ENCODE peak calls at places on chromosomes 5 and 9, in seven cellular contexts. One of them, this sample, is unnamed.

GRCh38 chr5:54083851-54084250 is 226.5 kb downstream of the ARL15 start:
- DNase-seq in gastrocnemius medialis: no peak
- DNase-seq in activated gamma-delta T cell treated with Interleukin-2 at 50 U/mL for 16 hours: no peak
- DNase-seq in NCI-H1092 treated with DMSO at 0.1 percent for 48 hours: no peak
- DNase-seq in NCI-H69: no peak
- DNase-seq in ELF-1: no peak
- DNase-seq in iris pigment epithelial cell: no peak
- DNase-seq in this sample: no peak

GRCh38 chr9:72894342-72894741 is 58.5 kb downstream of the ALDH1A1 start:
- DNase-seq in NCI-H69: no peak
- DNase-seq in ELF-1: no peak
- DNase-seq in iris pigment epithelial cell: peak
- DNase-seq in gastrocnemius medialis: no peak
- DNase-seq in NCI-H1092 treated with DMSO at 0.1 percent for 48 hours: no peak
- DNase-seq in activated gamma-delta T cell treated with Interleukin-2 at 50 U/mL for 16 hours: no peak
- DNase-seq in this sample: no peak

GRCh38 chr9:114613919-114614318 is 2.8 kb downstream of the TMEM268 start:
- DNase-seq in NCI-H1092 treated with DMSO at 0.1 percent for 48 hours: no peak
- DNase-seq in activated gamma-delta T cell treated with Interleukin-2 at 50 U/mL for 16 hours: no peak
- DNase-seq in gastrocnemius medialis: no peak
- DNase-seq in NCI-H69: no peak
- DNase-seq in ELF-1: no peak
- DNase-seq in iris pigment epithelial cell: no peak
- DNase-seq in this sample: no peak

GRCh38 chr5:147223343-147223742 is 11.5 kb upstream of the STK32A start:
- DNase-seq in iris pigment epithelial cell: peak
- DNase-seq in gastrocnemius medialis: no peak
- DNase-seq in NCI-H1092 treated with DMSO at 0.1 percent for 48 hours: no peak
- DNase-seq in ELF-1: no peak
- DNase-seq in NCI-H69: no peak
- DNase-seq in activated gamma-delta T cell treated with Interleukin-2 at 50 U/mL for 16 hours: no peak
- DNase-seq in this sample: no peak

GRCh38 chr5:58828145-58828544 is 245.3 kb downstream of the RAB3C start:
- DNase-seq in ELF-1: no peak
- DNase-seq in iris pigment epithelial cell: no peak
- DNase-seq in NCI-H1092 treated with DMSO at 0.1 percent for 48 hours: no peak
- DNase-seq in gastrocnemius medialis: no peak
- DNase-seq in NCI-H69: peak
- DNase-seq in activated gamma-delta T cell treated with Interleukin-2 at 50 U/mL for 16 hours: no peak
- DNase-seq in this sample: no peak

GRCh38 chr5:171783051-171783450 is 2.6 kb upstream of the SMIM23 start:
- DNase-seq in ELF-1: no peak
- DNase-seq in NCI-H1092 treated with DMSO at 0.1 percent for 48 hours: no peak
- DNase-seq in gastrocnemius medialis: no peak
- DNase-seq in iris pigment epithelial cell: peak
- DNase-seq in NCI-H69: no peak
- DNase-seq in activated gamma-delta T cell treated with Interleukin-2 at 50 U/mL for 16 hours: no peak
- DNase-seq in this sample: no peak

GRCh38 chr5:51889703-51890102 is 506.5 kb downstream of the ISL1 start:
- DNase-seq in activated gamma-delta T cell treated with Interleukin-2 at 50 U/mL for 16 hours: no peak
- DNase-seq in ELF-1: no peak
- DNase-seq in NCI-H1092 treated with DMSO at 0.1 percent for 48 hours: no peak
- DNase-seq in gastrocnemius medialis: no peak
- DNase-seq in NCI-H69: peak
- DNase-seq in iris pigment epithelial cell: no peak
- DNase-seq in this sample: no peak

GRCh38 chr5:34669931-34670516 is 13.9 kb downstream of the RAI14 start:
- DNase-seq in ELF-1: no peak
- DNase-seq in activated gamma-delta T cell treated with Interleukin-2 at 50 U/mL for 16 hours: no peak
- DNase-seq in gastrocnemius medialis: no peak
- DNase-seq in iris pigment epithelial cell: no peak
- DNase-seq in NCI-H1092 treated with DMSO at 0.1 percent for 48 hours: no peak
- DNase-seq in NCI-H69: no peak
- DNase-seq in this sample: no peak

GRCh38 chr5:127028822-127029457 is 1.4 kb downstream of the MARCHF3 start:
- DNase-seq in NCI-H69: peak
- DNase-seq in activated gamma-delta T cell treated with Interleukin-2 at 50 U/mL for 16 hours: no peak
- DNase-seq in ELF-1: peak
- DNase-seq in iris pigment epithelial cell: no peak
- DNase-seq in NCI-H1092 treated with DMSO at 0.1 percent for 48 hours: peak
- DNase-seq in gastrocnemius medialis: no peak
- DNase-seq in this sample: no peak

GRCh38 chr5:104513194-104513602 is 950.6 kb upstream of the NUDT12 start:
- DNase-seq in iris pigment epithelial cell: peak
- DNase-seq in NCI-H1092 treated with DMSO at 0.1 percent for 48 hours: no peak
- DNase-seq in activated gamma-delta T cell treated with Interleukin-2 at 50 U/mL for 16 hours: no peak
- DNase-seq in gastrocnemius medialis: no peak
- DNase-seq in NCI-H69: no peak
- DNase-seq in ELF-1: no peak
- DNase-seq in this sample: no peak

GRCh38 chr5:41637869-41638268 is 127.5 kb upstream of the PLCXD3 start:
- DNase-seq in NCI-H69: no peak
- DNase-seq in gastrocnemius medialis: no peak
- DNase-seq in ELF-1: peak
- DNase-seq in activated gamma-delta T cell treated with Interleukin-2 at 50 U/mL for 16 hours: no peak
- DNase-seq in NCI-H1092 treated with DMSO at 0.1 percent for 48 hours: no peak
- DNase-seq in iris pigment epithelial cell: no peak
- DNase-seq in this sample: no peak

GRCh38 chr5:79857692-79858091 is 133.4 kb downstream of the MTX3 start:
- DNase-seq in activated gamma-delta T cell treated with Interleukin-2 at 50 U/mL for 16 hours: no peak
- DNase-seq in iris pigment epithelial cell: no peak
- DNase-seq in NCI-H1092 treated with DMSO at 0.1 percent for 48 hours: no peak
- DNase-seq in gastrocnemius medialis: no peak
- DNase-seq in NCI-H69: no peak
- DNase-seq in ELF-1: no peak
- DNase-seq in this sample: no peak

This sample was measured in stimulated activated naive CD8-positive, alpha-beta T cell treated with anti-CD3 and anti-CD28 coated beads, Interleukin-15, amount 100 ng/mL, for 72 hours.